ENCODE peak calls at places on chromosomes 16 and 17, in eight cellular contexts. J is astrocyte of the spinal cord, O is cardiac fibroblast, R is HCT116, D is K562, K is bronchial epithelial cell, M is fibroblast of the aortic adventitia, I is colonic mucosa. C is an unnamed sample.

GRCh38 chr16:87931504-87931903 is 4.8 kb downstream of the CA5A start:
- DNase-seq in J (peak), O (peak), R (no peak), D (peak), K (no peak), M (no peak), I (no peak), C (no peak)

GRCh38 chr16:56866955-56867830 is 2.2 kb downstream of the SLC12A3 start:
- DNase-seq in J (peak), O (peak), R (peak), D (peak), K (peak), M (peak), I (peak), C (peak)

GRCh38 chr16:56606688-56607618 is 1.4 kb upstream of the MT2A start:
- DNase-seq in J (peak), O (peak), R (peak), D (no peak), K (peak), M (peak), I (peak), C (no peak)

GRCh38 chr17:28949185-28950016 is 1.9 kb downstream of the PHF12 start:
- DNase-seq in J (peak), O (peak), R (no peak), D (peak), K (peak), M (peak), I (peak), C (peak)

GRCh38 chr17:83058478-83059167 is 20.8 kb upstream of the METRNL start:
- DNase-seq in J (no peak), O (no peak), R (no peak), D (no peak), K (no peak), M (no peak), I (peak), C (no peak)

GRCh38 chr17:16986391-16986790 is 14.5 kb upstream of the TNFRSF13B start:
- DNase-seq in J (no peak), O (no peak), R (no peak), D (no peak), K (peak), M (no peak), I (no peak), C (peak)

GRCh38 chr17:44091200-44091997 is 20.9 kb downstream of the G6PC3 start:
- DNase-seq in J (no peak), O (no peak), R (no peak), D (no peak), K (no peak), M (no peak), I (no peak), C (no peak)

GRCh38 chr17:80575057-80575875 is 30.6 kb downstream of the RPTOR start:
- DNase-seq in J (peak), O (peak), R (peak), D (peak), K (peak), M (peak), I (peak), C (peak)

GRCh38 chr17:50209472-50210248 is 8.2 kb upstream of the COL1A1 start:
- DNase-seq in J (peak), O (peak), R (no peak), D (no peak), K (no peak), M (peak), I (peak), C (no peak)

GRCh38 chr17:78384479-78385175 is 6.2 kb downstream of the PGS1 start:
- DNase-seq in J (no peak), O (no peak), R (no peak), D (no peak), K (no peak), M (no peak), I (no peak), C (no peak)

GRCh38 chr16:53509906-53510703 is 7.1 kb upstream of the AKTIP start:
- DNase-seq in J (peak), O (peak), R (peak), D (peak), K (peak), M (peak), I (peak), C (peak)

GRCh38 chr17:29615048-29615385 is 7.7 kb downstream of the CORO6 start:
- DNase-seq in J (no peak), O (peak), R (no peak), D (peak), K (no peak), M (peak), I (peak), C (no peak)

GRCh38 chr16:27805828-27806351 is 255.9 kb downstream of the KATNIP start:
- DNase-seq in J (no peak), O (no peak), R (no peak), D (no peak), K (no peak), M (no peak), I (no peak), C (no peak)

GRCh38 chr17:17913695-17914332 is 58.4 kb downstream of the TOM1L2 start:
- DNase-seq in J (peak), O (peak), R (peak), D (peak), K (peak), M (peak), I (peak), C (peak)

GRCh38 chr17:31008374-31009035 is 37.7 kb downstream of the RNF135 start:
- DNase-seq in J (peak), O (peak), R (no peak), D (no peak), K (peak), M (peak), I (peak), C (peak)

GRCh38 chr16:847151-847550 is 46.6 kb upstream of the GNG13 start:
- DNase-seq in J (no peak), O (no peak), R (no peak), D (no peak), K (no peak), M (no peak), I (no peak), C (no peak)
- TF ChIP-seq CTCF in J (no peak), O (no peak), R (no peak), D (no peak), K (no peak), M (no peak), I (no peak), C (no peak)

DNA sequence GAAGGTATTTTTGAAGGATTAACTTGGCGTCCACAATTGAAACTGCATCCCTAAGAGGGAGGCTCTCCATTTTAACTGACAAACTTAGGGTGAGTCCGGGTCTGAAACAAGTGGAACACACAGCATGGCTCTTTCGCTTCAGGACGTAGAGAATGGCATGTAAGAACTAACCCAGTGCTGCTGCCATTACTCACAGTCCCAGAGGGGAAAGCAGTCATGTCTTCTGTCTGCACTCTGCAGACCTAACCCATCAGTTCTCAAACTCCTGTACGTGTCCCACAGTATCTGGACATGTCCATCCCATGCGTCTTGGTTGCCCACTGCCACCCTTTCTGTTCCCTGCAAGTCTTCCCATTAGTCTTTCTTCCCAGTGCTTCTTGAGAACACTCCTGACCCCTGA is 563 bp downstream of the ST6GALNAC1 start:
- DNase-seq in J (no peak), O (no peak), R (no peak), D (no peak), K (peak), M (no peak), I (no peak), C (no peak)
- H3K4me3 ChIP-seq in J (no peak), O (no peak), R (no peak), D (peak), K (peak), M (no peak), I (peak), C (no peak)

GRCh38 chr17:75181110-75181509 is 1.6 kb downstream of the SUMO2 start:
- DNase-seq in J (no peak), O (no peak), R (no peak), D (no peak), K (no peak), M (no peak), I (no peak), C (no peak)

GRCh38 chr17:75181608-75182318 is 996 bp downstream of the SUMO2 start:
- DNase-seq in J (no peak), O (no peak), R (no peak), D (peak), K (no peak), M (no peak), I (peak), C (peak)

GRCh38 chr17:75182319-75182568 is 515 bp downstream of the SUMO2 start:
- DNase-seq in J (no peak), O (no peak), R (no peak), D (no peak), K (no peak), M (no peak), I (no peak), C (no peak)

GRCh38 chr17:75183999-75184884 is 1.5 kb upstream of the SUMO2 start:
- DNase-seq in J (no peak), O (no peak), R (no peak), D (peak), K (no peak), M (no peak), I (no peak), C (no peak)

GRCh38 chr17:75182569-75183436 is at the start of gene SUMO2:
- DNase-seq in J (peak), O (peak), R (peak), D (peak), K (peak), M (peak), I (peak), C (peak)
- TF ChIP-seq CTCF in J (peak), O (no peak), R (no peak), D (peak), K (peak), M (peak), I (no peak), C (peak)

GRCh38 chr17:1998426-1998784 is 26.7 kb downstream of the RTN4RL1 start:
- DNase-seq in J (no peak), O (no peak), R (no peak), D (no peak), K (no peak), M (no peak), I (peak), C (no peak)
- H3K4me3 ChIP-seq in J (no peak), O (no peak), R (no peak), D (no peak), K (peak), M (no peak), I (peak), C (no peak)

GRCh38 chr16:85518398-85519049 is 94.6 kb upstream of the GSE1 start:
- DNase-seq in J (no peak), O (no peak), R (no peak), D (no peak), K (no peak), M (no peak), I (no peak), C (no peak)

GRCh38 chr16:85520853-85521736 is 92.0 kb upstream of the GSE1 start:
- DNase-seq in J (no peak), O (no peak), R (peak), D (no peak), K (peak), M (no peak), I (peak), C (no peak)

GRCh38 chr16:85517780-85518179 is 95.3 kb upstream of the GSE1 start:
- DNase-seq in J (no peak), O (no peak), R (no peak), D (no peak), K (no peak), M (no peak), I (no peak), C (no peak)

GRCh38 chr16:85521737-85522042 is 91.4 kb upstream of the GSE1 start:
- DNase-seq in J (no peak), O (no peak), R (no peak), D (no peak), K (no peak), M (no peak), I (no peak), C (no peak)

DNA sequence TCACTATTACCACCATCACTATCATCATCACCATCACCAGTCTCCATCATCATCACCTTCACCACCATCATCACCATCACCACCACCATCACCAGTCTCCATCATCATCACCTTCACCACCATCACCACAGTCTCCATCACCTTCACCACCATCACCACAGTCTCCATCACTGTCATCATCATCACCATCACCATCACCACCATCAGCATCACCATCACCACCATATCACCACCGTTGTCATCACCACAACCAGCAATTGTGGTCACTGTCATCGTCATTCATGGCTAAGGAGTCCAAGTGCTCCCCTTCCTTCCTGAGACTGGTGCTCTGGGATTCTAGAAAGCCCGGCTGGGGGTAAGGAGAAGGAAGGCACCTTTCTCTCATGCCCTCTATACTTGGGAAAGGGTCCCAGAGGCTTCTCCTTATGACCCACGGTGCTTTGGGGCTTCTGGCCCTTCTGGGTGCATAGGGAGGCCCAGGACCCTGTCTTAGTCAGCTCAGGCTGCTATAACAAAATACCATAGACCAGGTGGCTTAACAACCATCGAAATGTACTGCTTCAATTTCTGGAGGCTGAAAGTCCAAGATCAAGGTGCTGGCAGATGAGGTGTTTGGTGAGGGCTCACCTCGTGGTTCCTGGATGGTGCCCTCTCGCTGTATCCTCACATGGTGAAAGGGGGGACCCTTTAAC is 93.4 kb upstream of the GSE1 start:
- DNase-seq in J (no peak), O (no peak), R (no peak), D (no peak), K (no peak), M (no peak), I (no peak), C (no peak)
- TF ChIP-seq CTCF in J (no peak), O (no peak), R (no peak), D (no peak), K (no peak), M (no peak), I (no peak), C (no peak)

GRCh38 chr17:7183433-7184090 is 4.4 kb upstream of the ASGR1 start:
- DNase-seq in J (no peak), O (no peak), R (no peak), D (no peak), K (no peak), M (no peak), I (no peak), C (no peak)
- H3K4me3 ChIP-seq in J (no peak), O (no peak), R (no peak), D (no peak), K (no peak), M (no peak), I (no peak), C (no peak)

C was measured in GM12865.